ENCODE peak calls at places on chromosome 21, in five cellular contexts. One of them, this sample, is unnamed.

GRCh38 chr21:46569071-46569470 is 35.8 kb downstream of the S100B start:
- DNase-seq in right lobe of liver: no peak
- DNase-seq in body of pancreas: no peak
- DNase-seq in Peyer's patch: no peak
- DNase-seq in H54: no peak
- DNase-seq in this sample: no peak

GRCh38 chr21:46509760-46510159 is 51.1 kb downstream of the DIP2A start:
- DNase-seq in Peyer's patch: no peak
- DNase-seq in body of pancreas: no peak
- DNase-seq in right lobe of liver: peak
- DNase-seq in H54: no peak
- DNase-seq in this sample: no peak

GRCh38 chr21:33800753-33801423 is 114.7 kb downstream of the ATP5PO start:
- DNase-seq in Peyer's patch: no peak
- DNase-seq in H54: no peak
- DNase-seq in body of pancreas: no peak
- DNase-seq in right lobe of liver: no peak
- DNase-seq in this sample: no peak

GRCh38 chr21:38476385-38476784 is 21.9 kb downstream of the ERG start:
- DNase-seq in Peyer's patch: no peak
- DNase-seq in right lobe of liver: no peak
- DNase-seq in body of pancreas: no peak
- DNase-seq in H54: no peak
- DNase-seq in this sample: no peak

GRCh38 chr21:18170829-18171228 is 73.8 kb upstream of the CHODL start:
- DNase-seq in body of pancreas: no peak
- DNase-seq in H54: no peak
- DNase-seq in right lobe of liver: no peak
- DNase-seq in Peyer's patch: no peak
- DNase-seq in this sample: no peak

GRCh38 chr21:27681038-27681437 is 714.1 kb upstream of the ADAMTS5 start:
- DNase-seq in body of pancreas: no peak
- DNase-seq in Peyer's patch: no peak
- DNase-seq in right lobe of liver: no peak
- DNase-seq in H54: no peak
- DNase-seq in this sample: no peak

GRCh38 chr21:31334648-31335121 is 9.4 kb downstream of the TIAM1 start:
- DNase-seq in right lobe of liver: no peak
- DNase-seq in H54: no peak
- DNase-seq in body of pancreas: peak
- DNase-seq in Peyer's patch: no peak
- DNase-seq in this sample: no peak

GRCh38 chr21:46425566-46425965 is 33.1 kb upstream of the DIP2A start:
- DNase-seq in body of pancreas: no peak
- DNase-seq in right lobe of liver: no peak
- DNase-seq in Peyer's patch: peak
- DNase-seq in H54: no peak
- DNase-seq in this sample: no peak

GRCh38 chr21:45317401-45318145 is 29.9 kb upstream of the POFUT2 start:
- DNase-seq in H54: no peak
- DNase-seq in body of pancreas: no peak
- DNase-seq in Peyer's patch: no peak
- DNase-seq in right lobe of liver: peak
- DNase-seq in this sample: no peak

GRCh38 chr21:44751186-44751798 is 39.9 kb upstream of the TSPEAR start:
- DNase-seq in right lobe of liver: no peak
- DNase-seq in Peyer's patch: no peak
- DNase-seq in body of pancreas: no peak
- DNase-seq in H54: no peak
- DNase-seq in this sample: no peak

GRCh38 chr21:15159382-15160020 is 94.7 kb upstream of the NRIP1 start:
- DNase-seq in right lobe of liver: no peak
- DNase-seq in body of pancreas: no peak
- DNase-seq in H54: no peak
- DNase-seq in Peyer's patch: no peak
- DNase-seq in this sample: no peak

GRCh38 chr21:44926364-44927101 is 5.8 kb upstream of the ITGB2 start:
- DNase-seq in body of pancreas: no peak
- DNase-seq in H54: no peak
- DNase-seq in Peyer's patch: peak
- DNase-seq in right lobe of liver: peak
- DNase-seq in this sample: no peak

GRCh38 chr21:38833122-38833521 is 27.4 kb downstream of the ETS2 start:
- DNase-seq in body of pancreas: no peak
- DNase-seq in Peyer's patch: no peak
- DNase-seq in right lobe of liver: no peak
- DNase-seq in H54: no peak
- DNase-seq in this sample: no peak

GRCh38 chr21:15057290-15057689 is 7.5 kb downstream of the NRIP1 start:
- DNase-seq in Peyer's patch: no peak
- DNase-seq in H54: no peak
- DNase-seq in body of pancreas: no peak
- DNase-seq in right lobe of liver: no peak
- DNase-seq in this sample: no peak

GRCh38 chr21:34992736-34993135 is 56.4 kb downstream of the RUNX1 start:
- DNase-seq in body of pancreas: peak
- DNase-seq in right lobe of liver: no peak
- DNase-seq in Peyer's patch: no peak
- DNase-seq in H54: peak
- DNase-seq in this sample: no peak

GRCh38 chr21:44736291-44737004 is 25.1 kb upstream of the TSPEAR start:
- DNase-seq in right lobe of liver: peak
- DNase-seq in Peyer's patch: no peak
- DNase-seq in H54: no peak
- DNase-seq in body of pancreas: peak
- DNase-seq in this sample: no peak

GRCh38 chr21:44013380-44014088 is 1.4 kb downstream of the TRAPPC10 start:
- DNase-seq in body of pancreas: no peak
- DNase-seq in right lobe of liver: no peak
- DNase-seq in Peyer's patch: peak
- DNase-seq in H54: no peak
- DNase-seq in this sample: no peak

GRCh38 chr21:19343711-19344110 is 940.1 kb upstream of the TMPRSS15 start:
- DNase-seq in Peyer's patch: no peak
- DNase-seq in body of pancreas: no peak
- DNase-seq in H54: no peak
- DNase-seq in right lobe of liver: no peak
- DNase-seq in this sample: no peak

GRCh38 chr21:44567481-44568171 is 5.9 kb upstream of the KRTAP10-4 start:
- DNase-seq in right lobe of liver: no peak
- DNase-seq in H54: no peak
- DNase-seq in Peyer's patch: no peak
- DNase-seq in body of pancreas: no peak
- DNase-seq in this sample: no peak

GRCh38 chr21:46117586-46118304 is 19.8 kb downstream of the COL6A2 start:
- DNase-seq in body of pancreas: peak
- DNase-seq in H54: no peak
- DNase-seq in Peyer's patch: no peak
- DNase-seq in right lobe of liver: peak
- DNase-seq in this sample: peak

GRCh38 chr21:33514234-33514633 is 22.7 kb upstream of the DNAJC28 start:
- DNase-seq in Peyer's patch: no peak
- DNase-seq in body of pancreas: no peak
- DNase-seq in H54: no peak
- DNase-seq in right lobe of liver: no peak
- DNase-seq in this sample: no peak

GRCh38 chr21:34061983-34062382 is 11.4 kb upstream of the MRPS6 start:
- DNase-seq in H54: peak
- DNase-seq in right lobe of liver: no peak
- DNase-seq in body of pancreas: no peak
- DNase-seq in Peyer's patch: no peak
- DNase-seq in this sample: no peak

GRCh38 chr21:26918318-26919065 is 48.4 kb downstream of the ADAMTS5 start:
- DNase-seq in right lobe of liver: no peak
- DNase-seq in body of pancreas: no peak
- DNase-seq in H54: peak
- DNase-seq in Peyer's patch: no peak
- DNase-seq in this sample: no peak

GRCh38 chr21:46599251-46599572 is 5.7 kb downstream of the S100B start:
- DNase-seq in H54: no peak
- DNase-seq in right lobe of liver: no peak
- DNase-seq in Peyer's patch: no peak
- DNase-seq in body of pancreas: no peak
- DNase-seq in this sample: no peak

GRCh38 chr21:25350056-25350455 is 257.2 kb downstream of the MRPL39 start:
- DNase-seq in H54: peak
- DNase-seq in right lobe of liver: no peak
- DNase-seq in Peyer's patch: no peak
- DNase-seq in body of pancreas: peak
- DNase-seq in this sample: no peak

GRCh38 chr21:44710756-44711326 is 531 bp downstream of the TSPEAR start:
- DNase-seq in H54: no peak
- DNase-seq in right lobe of liver: no peak
- DNase-seq in body of pancreas: no peak
- DNase-seq in Peyer's patch: no peak
- DNase-seq in this sample: no peak

DNA sequence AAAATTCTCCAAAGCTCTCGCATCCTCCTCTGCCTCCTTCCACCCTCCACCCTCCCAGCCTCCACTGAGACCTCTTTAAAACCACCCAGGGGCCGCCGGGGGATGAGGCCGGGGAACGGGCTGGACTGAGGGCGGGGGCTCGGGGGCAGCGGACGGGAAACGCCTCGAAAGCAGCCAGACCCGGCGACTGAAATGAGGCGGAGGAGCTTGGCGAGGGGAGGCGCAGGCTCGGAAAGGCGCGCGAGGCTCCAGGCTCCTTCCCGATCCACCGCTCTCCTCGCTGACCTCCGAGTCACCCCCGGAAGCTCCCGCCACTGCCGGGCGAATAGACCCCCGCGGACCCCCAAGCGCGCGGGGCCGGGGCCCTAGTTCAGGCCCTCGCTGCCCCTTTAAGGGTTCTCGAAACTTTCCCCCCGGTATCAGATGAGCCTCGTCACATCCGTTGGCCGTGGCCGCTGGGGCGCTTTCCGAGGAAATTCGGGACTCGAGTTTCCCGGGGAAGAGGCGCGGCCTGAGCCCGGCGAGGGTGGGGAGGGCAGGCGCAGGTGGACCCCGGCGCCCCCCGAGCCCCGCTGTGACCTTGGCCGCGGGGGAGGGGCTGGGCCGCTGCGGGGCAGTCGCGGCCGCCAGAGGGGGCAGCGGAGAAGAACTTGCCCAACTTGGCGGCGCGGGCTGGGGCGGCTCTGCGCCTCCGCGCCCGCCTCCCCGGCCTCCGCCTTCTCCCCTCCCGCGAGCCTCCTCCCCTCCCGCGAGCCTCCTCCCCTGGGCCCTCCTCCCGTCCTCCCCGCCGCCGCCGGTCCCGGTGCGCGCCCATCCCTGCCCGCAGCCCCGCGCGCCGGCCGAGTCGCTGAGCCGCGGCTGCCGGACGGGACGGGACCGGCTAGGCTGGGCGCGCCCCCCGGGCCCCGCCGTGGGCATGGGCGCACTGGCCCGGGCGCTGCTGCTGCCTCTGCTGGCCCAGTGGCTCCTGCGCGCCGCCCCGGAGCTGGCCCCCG is at the start of gene BACE2:
- DNase-seq in H54: peak
- DNase-seq in right lobe of liver: peak
- DNase-seq in Peyer's patch: peak
- DNase-seq in body of pancreas: peak
- DNase-seq in this sample: peak
- TF ChIP-seq POLR2A in H54: peak
- TF ChIP-seq POLR2A in right lobe of liver: peak
- TF ChIP-seq POLR2A in Peyer's patch: peak
- TF ChIP-seq POLR2A in body of pancreas: peak
- TF ChIP-seq POLR2A in this sample: no peak

GRCh38 chr21:21664871-21665270 is 666.7 kb downstream of the NCAM2 start:
- DNase-seq in H54: no peak
- DNase-seq in Peyer's patch: no peak
- DNase-seq in body of pancreas: no peak
- DNase-seq in right lobe of liver: no peak
- DNase-seq in this sample: no peak
- TF ChIP-seq POLR2A in H54: no peak
- TF ChIP-seq POLR2A in Peyer's patch: no peak
- TF ChIP-seq POLR2A in body of pancreas: no peak
- TF ChIP-seq POLR2A in right lobe of liver: no peak
- TF ChIP-seq POLR2A in this sample: no peak

DNA sequence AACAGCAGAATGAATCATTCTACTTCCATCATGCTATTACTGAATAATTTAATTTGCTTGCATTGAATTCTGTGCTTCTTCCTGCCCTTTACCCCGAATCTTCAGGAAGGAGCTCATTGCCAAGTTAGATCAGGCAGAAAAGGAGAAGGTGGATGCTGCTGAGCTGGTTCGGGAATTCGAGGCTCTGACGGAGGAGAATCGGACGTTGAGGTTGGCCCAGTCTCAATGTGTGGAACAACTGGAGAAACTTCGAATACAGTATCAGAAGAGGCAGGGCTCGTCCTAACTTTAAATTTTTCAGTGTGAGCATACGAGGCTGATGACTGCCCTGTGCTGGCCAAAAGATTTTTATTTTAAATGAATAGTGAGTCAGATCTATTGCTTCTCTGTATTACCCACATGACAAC is 44.2 kb downstream of the MAP3K7CL start:
- DNase-seq in H54: no peak
- DNase-seq in right lobe of liver: no peak
- DNase-seq in Peyer's patch: no peak
- DNase-seq in body of pancreas: no peak
- DNase-seq in this sample: no peak
- TF ChIP-seq POLR2A in H54: no peak
- TF ChIP-seq POLR2A in right lobe of liver: no peak
- TF ChIP-seq POLR2A in Peyer's patch: no peak
- TF ChIP-seq POLR2A in body of pancreas: no peak
- TF ChIP-seq POLR2A in this sample: no peak

GRCh38 chr21:42848932-42849758 is 30.2 kb downstream of the WDR4 start:
- DNase-seq in H54: no peak
- DNase-seq in right lobe of liver: no peak
- DNase-seq in body of pancreas: no peak
- DNase-seq in Peyer's patch: no peak
- DNase-seq in this sample: no peak

GRCh38 chr21:42851812-42852665 is 27.3 kb downstream of the WDR4 start:
- DNase-seq in Peyer's patch: no peak
- DNase-seq in body of pancreas: no peak
- DNase-seq in H54: no peak
- DNase-seq in right lobe of liver: no peak
- DNase-seq in this sample: no peak

GRCh38 chr21:42850463-42850862 is 28.9 kb downstream of the WDR4 start:
- DNase-seq in H54: no peak
- DNase-seq in body of pancreas: no peak
- DNase-seq in Peyer's patch: no peak
- DNase-seq in right lobe of liver: no peak
- DNase-seq in this sample: no peak

GRCh38 chr21:42849759-42850412 is 29.5 kb downstream of the WDR4 start:
- DNase-seq in Peyer's patch: no peak
- DNase-seq in right lobe of liver: no peak
- DNase-seq in H54: no peak
- DNase-seq in body of pancreas: no peak
- DNase-seq in this sample: no peak

GRCh38 chr21:42850866-42851391 is 28.4 kb downstream of the WDR4 start:
- DNase-seq in right lobe of liver: no peak
- DNase-seq in Peyer's patch: no peak
- DNase-seq in body of pancreas: peak
- DNase-seq in H54: peak
- DNase-seq in this sample: peak
- TF ChIP-seq POLR2A in right lobe of liver: no peak
- TF ChIP-seq POLR2A in Peyer's patch: no peak
- TF ChIP-seq POLR2A in body of pancreas: no peak
- TF ChIP-seq POLR2A in H54: no peak
- TF ChIP-seq POLR2A in this sample: no peak